ENCODE peak calls at places on chromosomes 12 and 14, in six cellular contexts. W, U, X, C, N and Z are unnamed samples.

GRCh38 chr14:88614218-88614907 is 51.5 kb downstream of the ZC3H14 start:
- DNase-seq in W (no peak), U (no peak), X (no peak), C (peak; percentile 77), N (no peak), Z (no peak)

GRCh38 chr14:64637735-64638473 is 66.3 kb upstream of the PLEKHG3 start:
- DNase-seq in W (no peak), U (no peak), X (no peak), C (peak; percentile 42), N (no peak), Z (no peak)

GRCh38 chr12:1800646-1801284 is 19.6 kb upstream of the LRTM2 start:
- DNase-seq in W (no peak), U (no peak), X (peak; percentile 41), C (peak; percentile 40), N (peak; percentile 68), Z (peak; percentile 91)

GRCh38 chr12:31524791-31525495 is 66.0 kb downstream of the DENND5B start:
- DNase-seq in W (no peak), U (no peak), X (no peak), C (peak; percentile 72), N (no peak), Z (no peak)

GRCh38 chr12:62239571-62239970 is 20.6 kb upstream of the USP15 start:
- DNase-seq in W (no peak), U (no peak), X (no peak), C (no peak), N (no peak), Z (no peak)

GRCh38 chr12:89286506-89286905 is 65.8 kb downstream of the DUSP6 start:
- DNase-seq in W (no peak), U (no peak), X (no peak), C (no peak), N (no peak), Z (no peak)

GRCh38 chr12:41819948-41820347 is 324.7 kb downstream of the GXYLT1 start:
- DNase-seq in W (no peak), U (no peak), X (no peak), C (no peak), N (no peak), Z (no peak)

GRCh38 chr14:69133206-69134125 is 19.5 kb downstream of the DCAF5 start:
- DNase-seq in W (peak; percentile 37), U (peak; percentile 11), X (no peak), C (peak; percentile 77), N (no peak), Z (peak; percentile 17)

GRCh38 chr12:39357046-39357445 is 85.9 kb downstream of the KIF21A start:
- DNase-seq in W (no peak), U (no peak), X (no peak), C (no peak), N (no peak), Z (no peak)

GRCh38 chr14:55706893-55707292 is 126.9 kb downstream of the KTN1 start:
- DNase-seq in W (no peak), U (no peak), X (no peak), C (peak; percentile 5), N (no peak), Z (no peak)

GRCh38 chr14:55705651-55706340 is 125.8 kb downstream of the KTN1 start:
- DNase-seq in W (no peak), U (no peak), X (no peak), C (no peak), N (no peak), Z (no peak)

GRCh38 chr14:55704654-55705053 is 124.6 kb downstream of the KTN1 start:
- DNase-seq in W (no peak), U (no peak), X (no peak), C (no peak), N (no peak), Z (no peak)

GRCh38 chr14:55706341-55706684 is 126.3 kb downstream of the KTN1 start:
- DNase-seq in W (no peak), U (no peak), X (no peak), C (no peak), N (no peak), Z (no peak)

DNA sequence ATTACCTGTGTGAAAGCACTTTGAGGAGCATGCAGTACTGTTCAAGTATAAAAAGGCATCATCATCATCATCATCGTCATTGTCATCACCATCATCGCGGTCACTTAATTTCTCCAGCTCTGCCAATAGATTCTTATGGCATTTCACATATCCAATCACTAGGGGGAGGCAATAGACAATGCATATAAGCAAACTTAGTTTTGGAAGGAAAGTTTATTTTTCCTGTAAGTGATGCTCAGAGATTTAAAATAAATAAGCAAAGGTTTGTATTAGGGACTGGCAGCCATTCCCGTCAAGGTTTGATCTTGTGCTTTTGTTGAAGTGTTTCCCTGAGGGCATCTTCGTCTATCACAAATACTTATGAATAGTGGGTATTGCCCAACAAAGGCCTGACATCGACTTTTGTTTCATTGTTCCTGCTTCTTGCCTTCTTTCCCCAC is 127.4 kb downstream of the KTN1 start:
- DNase-seq in W (no peak), U (no peak), X (peak; percentile 41), C (peak; percentile 76), N (no peak), Z (no peak)
- TF ChIP-seq CTCF in W (peak; percentile 23), U (peak; percentile 81), X (peak; percentile 86), C (peak; percentile 82), N (no peak), Z (peak; percentile 79)

DNA sequence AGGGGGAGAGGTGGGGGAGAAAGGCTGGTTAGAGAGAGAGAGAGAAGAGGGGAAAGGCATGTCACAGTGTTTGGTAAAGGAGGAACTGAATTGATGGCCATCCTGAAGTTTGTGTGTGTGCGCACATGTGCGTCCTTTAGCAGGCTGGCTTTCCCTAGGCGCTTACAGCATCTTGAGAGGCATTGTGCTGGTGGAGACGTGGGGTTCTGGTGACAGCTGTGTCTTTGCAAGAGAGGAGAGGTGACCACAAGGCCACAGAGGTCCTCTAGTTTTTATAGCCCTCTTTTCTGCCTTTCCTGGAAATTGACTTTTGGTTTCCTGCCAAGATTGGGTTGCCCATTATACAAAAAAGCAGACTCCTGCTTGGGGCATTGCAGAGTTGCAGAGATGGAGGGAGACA is 662.0 kb downstream of the VRK1 start:
- DNase-seq in W (no peak), U (no peak), X (no peak), C (no peak), N (no peak), Z (no peak)
- H3K4me2 ChIP-seq in W (no peak overlapping the region), U (no peak overlapping the region), X (no peak overlapping the region), C (no peak overlapping the region), N (peak overlapping the region; percentile 77), Z (no peak overlapping the region)

DNA sequence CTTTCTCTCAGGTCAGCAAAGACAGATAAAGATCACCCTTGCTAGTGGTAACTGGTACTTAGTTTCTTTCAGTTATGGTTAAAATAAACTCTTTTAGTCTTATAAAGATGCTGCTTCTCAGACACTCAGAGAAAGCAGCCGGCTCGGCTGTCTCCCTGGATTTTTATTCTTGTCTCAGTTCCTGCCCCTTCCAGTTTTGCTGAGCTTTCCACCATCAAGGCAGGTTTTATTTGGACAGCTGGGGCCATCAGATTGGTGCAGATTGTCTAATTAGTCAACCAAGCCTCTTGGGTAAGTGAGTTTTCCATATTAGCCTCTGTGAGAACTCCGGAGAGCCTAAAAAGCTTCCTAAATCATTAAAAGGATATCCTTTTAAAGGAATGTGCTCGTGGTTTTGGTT is 130.8 kb upstream of the BMP4 start:
- DNase-seq in W (no peak), U (no peak), X (no peak), C (no peak), N (no peak), Z (no peak)
- TF ChIP-seq CTCF in W (no peak), U (no peak), X (no peak), C (no peak), N (no peak), Z (no peak)

DNA sequence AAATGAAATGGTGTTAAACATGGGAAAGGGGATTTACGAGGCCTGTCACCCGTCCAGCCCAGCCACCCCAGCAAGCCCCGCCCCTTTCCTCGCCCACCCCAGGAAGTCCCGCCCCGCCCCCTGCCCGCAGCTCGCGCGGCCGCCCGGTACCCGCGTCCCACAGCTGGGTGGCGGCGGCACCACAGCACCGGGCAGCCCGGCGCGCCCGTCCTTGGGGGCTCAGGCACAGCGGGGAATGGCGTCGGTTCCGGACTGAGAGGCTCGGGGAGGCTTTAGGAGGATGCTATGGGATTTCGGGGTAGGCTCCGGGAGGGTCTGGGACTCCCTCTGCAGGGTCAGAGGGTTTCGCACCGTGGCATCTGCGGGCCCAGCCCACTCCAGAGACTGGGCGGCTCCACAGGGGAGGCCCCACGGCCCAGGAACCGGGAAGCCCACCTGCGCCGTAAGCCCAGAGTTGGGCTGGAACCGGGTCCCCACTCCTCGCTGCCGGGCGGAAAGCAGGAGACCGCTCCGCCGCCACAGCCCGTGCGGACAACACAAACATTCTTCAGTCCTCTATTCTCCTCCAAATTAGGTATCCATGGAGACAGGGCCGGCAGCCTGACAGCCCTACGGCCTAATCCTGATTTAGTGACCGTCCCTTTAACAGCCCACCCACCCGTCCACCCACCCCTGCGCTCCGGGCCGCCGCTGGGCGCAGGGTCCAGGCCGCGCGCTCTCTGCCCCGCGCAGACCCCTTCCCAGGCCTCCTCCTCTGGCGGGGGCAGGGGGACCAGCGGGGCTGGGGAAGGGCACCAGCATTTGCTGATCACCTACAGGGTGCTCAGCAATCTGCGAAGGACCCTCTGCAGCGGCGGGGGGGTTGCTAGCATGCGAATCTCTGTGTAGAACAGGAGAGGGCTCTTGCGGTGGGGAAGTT is 1.3 kb downstream of the FIGNL2 start:
- DNase-seq in W (peak; percentile 47), U (no peak), X (peak; percentile 62), C (no peak), N (peak; percentile 81), Z (peak; percentile 96)
- H3K4me2 ChIP-seq in W (no peak overlapping the region), U (no peak overlapping the region), X (peak overlapping the region; percentile 99), C (peak overlapping the region; percentile 79), N (peak overlapping the region; percentile 84), Z (peak overlapping the region; percentile 81)

GRCh38 chr12:4648499-4649357 is at the start of the genes AKAP3 and NDUFA9:
- DNase-seq in W (peak; percentile 71), U (peak; percentile 78), X (peak; percentile 67), C (peak; percentile 89), N (peak; percentile 88), Z (peak; percentile 84)
- TF ChIP-seq CTCF in W (no peak), U (no peak), X (no peak), C (no peak), N (no peak), Z (no peak)

GRCh38 chr12:47833591-47834012 is 13.9 kb upstream of the HDAC7 start:
- DNase-seq in W (no peak), U (no peak), X (no peak), C (no peak), N (no peak), Z (peak; percentile 30)
- H3K4me2 ChIP-seq in W (peak overlapping the region; percentile 67), U (no peak overlapping the region), X (no peak overlapping the region), C (no peak overlapping the region), N (no peak overlapping the region), Z (no peak overlapping the region)

DNA sequence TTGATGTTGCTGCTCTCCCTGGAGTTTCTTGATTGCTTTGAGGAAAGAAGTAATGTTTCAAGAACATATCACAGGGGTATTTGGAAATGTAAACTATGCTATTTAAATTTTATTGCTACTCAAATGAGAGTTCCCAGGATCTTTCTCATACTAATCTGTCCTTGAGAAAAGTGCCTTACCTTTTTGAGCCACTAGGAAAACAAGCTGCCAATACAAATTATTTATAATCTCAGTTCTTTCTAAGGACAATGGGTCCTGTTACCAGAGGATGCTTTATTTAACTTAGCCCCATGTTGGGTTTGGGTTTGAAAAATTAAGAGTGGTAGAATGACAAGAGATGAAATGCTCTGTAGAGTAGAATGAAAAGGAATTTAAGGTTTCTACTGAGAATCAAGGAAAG is 258.2 kb upstream of the PRKD1 start:
- DNase-seq in W (no peak), U (no peak), X (no peak), C (no peak), N (no peak), Z (no peak)
- TF ChIP-seq CTCF in W (no peak), U (no peak), X (no peak), C (no peak), N (no peak), Z (no peak)

GRCh38 chr12:110776410-110776809 is 33.7 kb upstream of the PPP1CC start:
- DNase-seq in W (no peak), U (no peak), X (no peak), C (no peak), N (no peak), Z (no peak)
- H3K4me2 ChIP-seq in W (no peak overlapping the region), U (no peak overlapping the region), X (no peak overlapping the region), C (no peak overlapping the region), N (no peak overlapping the region), Z (no peak overlapping the region)